ENCODE peak calls at places on chromosomes 6 and 20, in four cellular contexts. N is activated T-cell treated with anti-CD3 and anti-CD28 coated beads for 1 hour, Q is astrocyte of the spinal cord, V is psoas muscle. T is an unnamed sample.

GRCh38 chr20:62850333-62850974 is 11.2 kb downstream of the TCFL5 start:
- DNase-seq in V (no peak), N (no peak), Q (no peak), T (no peak)

GRCh38 chr6:51077967-51078518 is 259.4 kb downstream of the TFAP2B start:
- DNase-seq in Q (no peak), V (no peak), N (no peak), T (no peak)

GRCh38 chr6:41430875-41431274 is 95.5 kb downstream of the NCR2 start:
- DNase-seq in Q (peak), N (no peak), V (peak), T (peak)

GRCh38 chr20:33176101-33176500 is 8.1 kb downstream of the BPIFA2 start:
- DNase-seq in V (no peak), Q (no peak), N (no peak), T (no peak)

GRCh38 chr6:150659046-150659763 is 59.5 kb downstream of the PLEKHG1 start:
- DNase-seq in Q (no peak), N (no peak), V (no peak), T (no peak)

GRCh38 chr6:155693573-155694428 is 238.2 kb upstream of the NOX3 start:
- DNase-seq in Q (no peak), N (no peak), V (no peak), T (no peak)

GRCh38 chr20:48986899-48987298 is 59.2 kb upstream of the CSE1L start:
- DNase-seq in Q (no peak), N (no peak), V (no peak), T (no peak)

GRCh38 chr20:32224463-32224862 is 16.8 kb downstream of the POFUT1 start:
- DNase-seq in V (no peak), Q (no peak), N (no peak), T (no peak)

GRCh38 chr6:39357998-39358686 is 35.6 kb upstream of the KCNK16 start:
- DNase-seq in Q (peak), V (no peak), N (no peak), T (no peak)

GRCh38 chr6:109237082-109237985 is 142.0 kb downstream of the CEP57L1 start:
- DNase-seq in N (no peak), Q (no peak), V (no peak), T (no peak)

GRCh38 chr20:34768105-34768504 is 57.3 kb downstream of the NCOA6 start:
- DNase-seq in N (no peak), V (no peak), Q (peak), T (no peak)

GRCh38 chr20:39038495-39038894 is 76.4 kb downstream of the DHX35 start:
- DNase-seq in N (no peak), Q (no peak), V (no peak), T (no peak)

GRCh38 chr20:24027229-24027628 is 38.6 kb upstream of the GGTLC1 start:
- DNase-seq in Q (no peak), V (peak), N (peak), T (peak)

GRCh38 chr6:44926556-44926955 is 401.6 kb upstream of the RUNX2 start:
- DNase-seq in V (no peak), Q (no peak), N (no peak), T (no peak)

GRCh38 chr6:113184291-113184690 is 672.9 kb upstream of the MARCKS start:
- DNase-seq in Q (peak), V (no peak), N (no peak), T (no peak)

GRCh38 chr20:34954905-34955231 is 738 bp downstream of the GSS start:
- DNase-seq in Q (no peak), N (no peak), V (peak), T (peak)

GRCh38 chr6:7541175-7542064 is at the start of gene DSP:
- DNase-seq in V (peak), Q (peak), N (no peak), T (no peak)

GRCh38 chr6:87705070-87705691 is 3.1 kb upstream of the AKIRIN2 start:
- DNase-seq in Q (peak), V (no peak), N (no peak), T (no peak)

GRCh38 chr6:116363759-116364158 is 7.0 kb upstream of the DSE start:
- DNase-seq in Q (peak), V (no peak), N (no peak), T (no peak)